ENCODE peak calls at places on chromosomes 7 and 10, in four cellular contexts. One of them, this sample, is unnamed.

GRCh38 chr7:104894998-104895850 is 118.8 kb upstream of the KMT2E start:
- DNase-seq in A549: no peak
- DNase-seq in K562: peak
- DNase-seq in GM12878: peak
- DNase-seq in this sample: no peak

GRCh38 chr7:7521259-7521658 is 14.4 kb downstream of the COL28A1 start:
- DNase-seq in A549: no peak
- DNase-seq in K562: no peak
- DNase-seq in GM12878: no peak
- DNase-seq in this sample: no peak

GRCh38 chr7:94655562-94655883 is 410 bp downstream of the SGCE start:
- DNase-seq in A549: no peak
- DNase-seq in K562: no peak
- DNase-seq in GM12878: no peak
- DNase-seq in this sample: no peak

GRCh38 chr10:16960573-16960972 is 143.3 kb upstream of the RSU1 start:
- DNase-seq in A549: no peak
- DNase-seq in K562: no peak
- DNase-seq in GM12878: no peak
- DNase-seq in this sample: no peak

GRCh38 chr7:92576296-92576695 is 13.9 kb downstream of the FAM133B start:
- DNase-seq in A549: no peak
- DNase-seq in K562: no peak
- DNase-seq in GM12878: no peak
- DNase-seq in this sample: no peak

GRCh38 chr7:134907000-134907399 is 79.3 kb upstream of the AGBL3 start:
- DNase-seq in A549: no peak
- DNase-seq in K562: no peak
- DNase-seq in GM12878: no peak
- DNase-seq in this sample: no peak

GRCh38 chr10:117519366-117519765 is 23.2 kb upstream of the EMX2 start:
- DNase-seq in A549: no peak
- DNase-seq in K562: no peak
- DNase-seq in GM12878: no peak
- DNase-seq in this sample: peak

GRCh38 chr7:23615331-23615730 is 18.1 kb downstream of the CCDC126 start:
- DNase-seq in A549: no peak
- DNase-seq in K562: no peak
- DNase-seq in GM12878: no peak
- DNase-seq in this sample: no peak

GRCh38 chr7:139431459-139431858 is 52.0 kb downstream of the KLRG2 start:
- DNase-seq in A549: no peak
- DNase-seq in K562: no peak
- DNase-seq in GM12878: no peak
- DNase-seq in this sample: peak

GRCh38 chr10:117411440-117412428 is 36.5 kb upstream of the PDZD8 start:
- DNase-seq in A549: no peak
- DNase-seq in K562: peak
- DNase-seq in GM12878: no peak
- DNase-seq in this sample: no peak

GRCh38 chr7:18566829-18567228 is 71.3 kb downstream of the HDAC9 start:
- DNase-seq in A549: no peak
- DNase-seq in K562: no peak
- DNase-seq in GM12878: peak
- DNase-seq in this sample: no peak

DNA sequence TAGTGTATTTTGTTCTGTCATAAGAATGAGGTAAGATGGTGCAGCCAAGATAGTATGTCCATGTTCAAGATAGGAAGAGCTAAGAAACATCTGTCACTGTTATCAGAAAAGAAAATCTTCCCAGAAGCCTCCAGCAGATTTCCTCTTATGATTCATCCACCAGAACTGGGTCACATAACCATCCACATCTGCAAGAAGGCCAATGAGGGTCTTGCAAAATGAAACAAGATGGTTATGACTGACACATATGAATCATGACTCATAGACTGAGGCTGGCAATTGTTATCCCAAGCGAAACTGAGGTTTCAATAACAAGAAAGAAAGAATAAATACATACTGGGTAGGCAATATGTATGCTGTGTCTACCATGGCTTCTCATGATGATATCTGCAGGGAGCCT is 30.3 kb downstream of the CCNJ start:
- DNase-seq in A549: no peak
- DNase-seq in K562: peak
- DNase-seq in GM12878: no peak
- DNase-seq in this sample: no peak
- TF ChIP-seq RFX5 in A549: no peak
- TF ChIP-seq RFX5 in K562: no peak
- TF ChIP-seq RFX5 in GM12878: no peak
- TF ChIP-seq RFX5 in this sample: no peak

GRCh38 chr7:2607913-2608899 is 23.6 kb upstream of the TTYH3 start:
- DNase-seq in A549: no peak
- DNase-seq in K562: no peak
- DNase-seq in GM12878: no peak
- DNase-seq in this sample: no peak

GRCh38 chr7:2606539-2606936 is 25.2 kb upstream of the TTYH3 start:
- DNase-seq in A549: no peak
- DNase-seq in K562: no peak
- DNase-seq in GM12878: no peak
- DNase-seq in this sample: no peak

GRCh38 chr7:2609001-2609411 is 22.8 kb upstream of the TTYH3 start:
- DNase-seq in A549: peak
- DNase-seq in K562: peak
- DNase-seq in GM12878: no peak
- DNase-seq in this sample: no peak

GRCh38 chr7:2605608-2606538 is 25.9 kb upstream of the TTYH3 start:
- DNase-seq in A549: no peak
- DNase-seq in K562: no peak
- DNase-seq in GM12878: no peak
- DNase-seq in this sample: no peak

DNA sequence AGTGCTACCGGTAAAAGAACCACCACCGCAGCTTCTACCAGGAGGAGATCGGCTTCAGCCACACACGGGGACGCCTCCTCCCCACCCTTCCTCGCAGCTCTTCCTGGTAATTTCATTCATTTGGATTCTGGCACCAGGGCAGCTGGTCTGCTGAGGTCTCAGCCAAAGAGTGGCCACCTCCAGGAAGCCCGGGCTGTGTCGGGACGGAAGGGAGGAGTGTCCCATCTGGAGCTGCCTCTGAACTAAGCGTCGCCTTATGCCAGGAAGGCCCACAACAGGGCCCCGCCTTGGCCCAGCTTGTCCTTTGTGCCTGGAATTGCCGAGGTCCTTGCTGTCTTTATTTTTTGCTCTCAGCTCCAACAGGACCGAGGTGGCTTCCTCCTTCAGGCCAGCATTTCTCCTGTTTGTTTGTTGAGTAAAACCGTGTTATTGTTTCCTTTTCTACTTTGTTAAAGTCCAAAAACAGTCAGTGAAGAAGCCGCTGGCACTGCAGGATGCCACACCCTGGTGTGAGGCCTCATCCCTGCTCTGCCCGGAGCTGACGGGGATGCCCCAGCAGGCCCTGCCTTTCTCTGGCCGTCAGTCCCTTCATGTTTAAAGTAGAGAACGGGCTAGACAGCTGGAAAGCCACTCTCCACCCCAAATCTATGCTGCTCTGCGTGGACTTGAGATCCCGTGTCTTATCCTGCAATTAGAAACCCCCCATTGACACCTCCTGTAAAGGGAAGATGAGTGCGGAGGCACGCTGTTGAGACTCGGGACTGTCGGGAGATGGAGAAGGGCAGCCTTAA is 24.5 kb upstream of the TTYH3 start:
- DNase-seq in A549: no peak
- DNase-seq in K562: no peak
- DNase-seq in GM12878: no peak
- DNase-seq in this sample: no peak
- TF ChIP-seq RFX5 in A549: no peak
- TF ChIP-seq RFX5 in K562: no peak
- TF ChIP-seq RFX5 in GM12878: no peak
- TF ChIP-seq RFX5 in this sample: no peak

GRCh38 chr7:673681-674453 is 52.6 kb upstream of the DNAAF5 start:
- DNase-seq in A549: no peak
- DNase-seq in K562: no peak
- DNase-seq in GM12878: no peak
- DNase-seq in this sample: no peak
- TF ChIP-seq RFX5 in A549: no peak
- TF ChIP-seq RFX5 in K562: no peak
- TF ChIP-seq RFX5 in GM12878: no peak
- TF ChIP-seq RFX5 in this sample: no peak

DNA sequence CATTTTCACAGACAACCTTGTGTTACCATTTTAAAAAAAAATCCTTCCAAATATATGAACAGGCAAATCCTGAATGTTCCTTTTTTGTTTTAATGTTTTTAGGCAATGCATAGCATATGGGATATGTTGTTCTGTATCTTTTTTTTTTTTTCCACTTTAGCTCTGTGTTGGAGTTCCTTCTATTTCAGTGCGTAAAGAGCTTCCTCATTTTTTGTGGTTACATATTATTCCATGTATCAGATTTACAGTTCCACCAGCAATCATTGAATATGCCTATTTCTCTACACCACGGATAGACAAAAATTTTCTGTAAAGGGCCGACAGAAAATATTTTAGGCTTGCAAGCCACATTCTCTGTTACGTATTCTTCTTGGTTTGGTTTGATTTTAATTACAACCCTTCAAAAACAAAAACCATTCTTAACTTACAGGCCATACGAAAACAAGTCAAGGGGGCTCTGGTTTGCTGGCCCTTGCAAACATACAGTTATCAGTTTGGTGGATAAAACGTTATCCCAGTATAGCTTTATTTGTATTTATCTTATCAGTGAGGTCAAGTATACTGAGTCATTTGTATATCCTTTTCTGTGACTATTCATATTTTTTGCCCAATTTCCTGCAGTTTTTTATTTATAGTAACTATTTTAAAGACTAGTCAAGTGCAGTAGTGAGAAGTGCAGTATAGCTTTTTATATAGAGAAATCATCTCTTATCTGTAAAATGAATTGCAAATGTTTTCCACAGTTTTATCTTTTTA is 55.7 kb downstream of the RALA start:
- DNase-seq in A549: no peak
- DNase-seq in K562: no peak
- DNase-seq in GM12878: no peak
- DNase-seq in this sample: no peak
- TF ChIP-seq RFX5 in A549: no peak
- TF ChIP-seq RFX5 in K562: no peak
- TF ChIP-seq RFX5 in GM12878: no peak
- TF ChIP-seq RFX5 in this sample: no peak

DNA sequence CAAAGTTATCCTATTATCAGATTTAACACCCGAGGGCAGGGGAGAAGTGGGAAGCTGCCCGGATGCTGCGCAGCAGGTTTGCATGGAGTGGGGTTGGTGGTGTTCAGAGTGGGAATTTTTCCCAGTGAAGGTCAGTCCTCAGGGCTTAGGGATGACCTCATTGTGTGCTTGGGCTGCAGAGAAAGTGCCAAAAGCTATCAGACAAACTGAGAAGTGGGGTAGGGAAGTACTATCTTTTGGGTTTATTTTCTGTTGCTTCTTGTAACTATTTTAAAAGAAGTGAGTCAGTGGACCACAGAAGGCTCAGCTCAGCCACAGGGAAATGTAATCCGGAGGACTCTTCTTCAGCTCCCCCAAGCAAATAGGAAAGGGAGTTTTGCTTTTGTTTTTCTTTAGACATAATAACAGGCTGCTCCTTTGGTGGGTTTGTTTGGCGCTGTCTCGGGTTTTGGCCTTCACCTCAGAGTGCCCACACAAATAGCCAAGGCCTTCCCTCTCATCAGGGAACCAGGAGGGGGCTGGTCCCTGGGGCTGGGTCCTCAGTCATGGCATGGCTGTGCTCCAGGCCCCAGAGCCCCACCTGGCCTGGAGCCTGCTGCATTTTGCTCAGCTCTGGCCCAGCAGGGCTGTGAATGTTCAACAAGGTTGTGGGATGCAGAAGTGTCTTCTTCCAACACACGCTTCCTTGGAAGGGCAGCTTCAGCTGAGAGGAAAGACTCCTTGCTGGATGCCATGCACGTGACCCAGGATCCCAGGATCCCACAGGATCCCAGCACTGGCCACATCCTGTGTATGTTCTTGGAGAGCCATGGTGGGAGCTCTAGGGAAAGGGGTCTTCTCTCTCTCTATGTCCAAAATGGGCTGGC is 5.4 kb upstream of the FAM170B start:
- DNase-seq in A549: no peak
- DNase-seq in K562: no peak
- DNase-seq in GM12878: no peak
- DNase-seq in this sample: no peak
- TF ChIP-seq RFX5 in A549: no peak
- TF ChIP-seq RFX5 in K562: no peak
- TF ChIP-seq RFX5 in GM12878: no peak
- TF ChIP-seq RFX5 in this sample: no peak

DNA sequence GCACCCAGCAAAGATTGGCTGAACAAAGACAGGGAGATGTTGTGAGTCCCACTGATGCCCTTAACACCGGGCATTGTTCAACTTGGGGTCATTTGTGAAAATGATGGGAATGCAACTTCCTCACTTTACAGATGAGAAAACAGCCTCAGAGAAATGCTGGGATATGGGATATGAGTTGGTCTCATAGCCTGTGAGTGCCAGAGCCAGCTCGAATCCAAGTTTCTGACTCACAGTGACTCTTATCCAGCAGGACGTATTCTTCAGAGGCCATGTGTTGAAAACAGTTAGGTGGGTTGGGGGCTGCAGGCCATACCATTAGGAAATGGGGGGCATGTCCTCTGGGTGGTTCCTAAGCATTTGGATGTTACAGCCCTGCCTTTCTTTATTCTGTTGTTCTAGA is 45.2 kb downstream of the KIAA1217 start:
- DNase-seq in A549: no peak
- DNase-seq in K562: no peak
- DNase-seq in GM12878: no peak
- DNase-seq in this sample: no peak
- TF ChIP-seq RFX5 in A549: no peak
- TF ChIP-seq RFX5 in K562: no peak
- TF ChIP-seq RFX5 in GM12878: no peak
- TF ChIP-seq RFX5 in this sample: no peak

GRCh38 chr10:7211857-7212577 is 198.8 kb downstream of the SFMBT2 start:
- DNase-seq in A549: no peak
- DNase-seq in K562: no peak
- DNase-seq in GM12878: no peak
- DNase-seq in this sample: no peak
- TF ChIP-seq RFX5 in A549: no peak
- TF ChIP-seq RFX5 in K562: no peak
- TF ChIP-seq RFX5 in GM12878: no peak
- TF ChIP-seq RFX5 in this sample: no peak